ENCODE peak calls at places on chromosomes 12 and 14, in ten cellular contexts. T is GM12878; B is fibroblast of lung; N is A549; E is effector memory CD4-positive, alpha-beta T cell; L is neural progenitor cell; V is CD8-positive, alpha-beta memory T cell; A is neuronal stem cell; X is psoas muscle; W is right cardiac atrium. H is an unnamed sample.
A peak's percentile ranks its signal among the peaks of the same experiment; 100 is the strongest.

GRCh38 chr12:64083285-64084210 is 138.5 kb downstream of the KICS2 start:
- DNase-seq in T (no peak), X (peak; percentile 74), W (peak; percentile 80), V (no peak), N (no peak), L (no peak), A (no peak), B (peak; percentile 93), E (no peak), H (no peak)

GRCh38 chr14:29712586-29712985 is 215.1 kb downstream of the PRKD1 start:
- DNase-seq in L (no peak), E (no peak), V (no peak), B (no peak), A (no peak), W (no peak), X (no peak), N (no peak), T (no peak), H (no peak)

GRCh38 chr12:49503674-49504180 is 35.1 kb upstream of the KCNH3 start:
- DNase-seq in L (no peak), B (peak; percentile 84), N (peak; percentile 44), X (no peak), T (no peak), W (peak; percentile 53), A (no peak), E (no peak), V (no peak), H (no peak)

GRCh38 chr12:99810718-99811593 is 163.4 kb downstream of the GARIN6 start:
- DNase-seq in W (no peak), N (peak; percentile 20), L (no peak), E (no peak), B (peak; percentile 29), T (no peak), A (no peak), V (no peak), X (no peak), H (no peak)

GRCh38 chr14:75636100-75636692 is 24.5 kb downstream of the ERG28 start:
- DNase-seq in T (no peak), L (peak; percentile 43), E (no peak), V (no peak), N (no peak), X (no peak), B (peak; percentile 70), W (no peak), A (no peak), H (no peak)

GRCh38 chr14:63523735-63524408 is 19.3 kb downstream of the PPP2R5E start:
- DNase-seq in X (no peak), N (no peak), E (no peak), T (no peak), W (no peak), A (no peak), L (no peak), V (no peak), B (no peak), H (no peak)

GRCh38 chr14:95362180-95362494 is 42.4 kb upstream of the CLMN start:
- DNase-seq in B (no peak), X (no peak), N (no peak), T (no peak), V (no peak), W (no peak), A (no peak), L (peak; percentile 41), E (no peak), H (no peak)

GRCh38 chr14:72515779-72516770 is 377.8 kb downstream of the DPF3 start:
- DNase-seq in L (no peak), T (no peak), N (no peak), B (peak; percentile 53), A (no peak), E (no peak), W (no peak), V (no peak), X (no peak), H (no peak)

GRCh38 chr12:53505086-53505485 is 2.2 kb downstream of the NPFF start:
- DNase-seq in E (no peak), B (peak; percentile 68), L (no peak), T (no peak), V (no peak), X (peak; percentile 56), W (peak; percentile 45), N (no peak), A (no peak), H (no peak)

GRCh38 chr12:83462419-83462818 is 775.7 kb downstream of the TMTC2 start:
- DNase-seq in W (no peak), X (no peak), E (no peak), L (peak; percentile 13), B (no peak), T (no peak), V (no peak), A (no peak), N (no peak), H (no peak)

GRCh38 chr14:22753586-22753985 is 12.9 kb upstream of the OXA1L start:
- DNase-seq in E (no peak), B (no peak), N (no peak), L (no peak), V (no peak), X (no peak), A (no peak), T (no peak), W (no peak), H (no peak)

GRCh38 chr12:79826267-79827128 is 108.4 kb downstream of the PPP1R12A start:
- DNase-seq in W (no peak), B (no peak), V (no peak), E (no peak), N (no peak), L (peak; percentile 8), X (no peak), T (no peak), A (no peak), H (no peak)

GRCh38 chr12:51025748-51026654 is at the start of gene SLC11A2:
- DNase-seq in B (peak; percentile 93), X (peak; percentile 96), L (peak; percentile 98), T (peak; percentile 72), A (peak; percentile 94), W (peak; percentile 97), V (peak; percentile 94), N (peak; percentile 98), E (peak; percentile 85), H (peak; percentile 96)

DNA sequence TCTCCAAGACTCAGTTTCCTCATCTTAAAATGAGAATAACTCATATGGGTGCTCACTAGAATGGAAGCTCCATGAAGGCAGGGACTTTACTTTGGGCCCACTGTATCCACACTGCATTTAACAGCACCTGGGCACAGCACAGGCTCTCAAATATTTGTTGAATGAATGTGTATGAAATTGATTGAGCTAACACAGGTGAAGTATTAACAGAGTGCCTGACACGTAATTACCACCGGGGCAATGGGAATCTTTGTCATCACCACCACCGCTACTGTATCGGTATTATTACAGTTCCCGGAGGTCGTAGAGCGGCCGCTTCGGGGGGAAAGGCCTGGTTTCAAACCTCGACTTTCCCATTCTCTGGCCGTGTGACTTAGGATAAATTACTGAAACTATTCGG is 1.2 kb upstream of the RIC8B start:
- DNase-seq in E (no peak), T (no peak), A (no peak), W (no peak), L (no peak), V (no peak), N (no peak), X (no peak), B (no peak), H (no peak)
- H3K4me3 ChIP-seq in E (no peak overlapping the region), T (peak overlapping the region; percentile 73), A (peak overlapping the region; percentile 90), W (peak overlapping the region; percentile 79), L (peak overlapping the region; percentile 89), V (no peak overlapping the region), N (peak overlapping the region; percentile 94), X (peak overlapping the region; percentile 77), B (peak overlapping the region; percentile 43), H (peak overlapping the region; percentile 45)

GRCh38 chr12:109463776-109464175 is 13.3 kb downstream of the KCTD10 start:
- DNase-seq in N (no peak), W (no peak), A (no peak), E (no peak), B (no peak), L (no peak), V (no peak), X (no peak), T (no peak), H (no peak)
- H3K4me3 ChIP-seq in N (no peak overlapping the region), W (no peak overlapping the region), A (peak overlapping the region; percentile 4), E (no peak overlapping the region), B (peak overlapping the region; percentile 5), L (no peak overlapping the region), V (no peak overlapping the region), X (peak overlapping the region; percentile 31), T (no peak overlapping the region), H (no peak overlapping the region)

DNA sequence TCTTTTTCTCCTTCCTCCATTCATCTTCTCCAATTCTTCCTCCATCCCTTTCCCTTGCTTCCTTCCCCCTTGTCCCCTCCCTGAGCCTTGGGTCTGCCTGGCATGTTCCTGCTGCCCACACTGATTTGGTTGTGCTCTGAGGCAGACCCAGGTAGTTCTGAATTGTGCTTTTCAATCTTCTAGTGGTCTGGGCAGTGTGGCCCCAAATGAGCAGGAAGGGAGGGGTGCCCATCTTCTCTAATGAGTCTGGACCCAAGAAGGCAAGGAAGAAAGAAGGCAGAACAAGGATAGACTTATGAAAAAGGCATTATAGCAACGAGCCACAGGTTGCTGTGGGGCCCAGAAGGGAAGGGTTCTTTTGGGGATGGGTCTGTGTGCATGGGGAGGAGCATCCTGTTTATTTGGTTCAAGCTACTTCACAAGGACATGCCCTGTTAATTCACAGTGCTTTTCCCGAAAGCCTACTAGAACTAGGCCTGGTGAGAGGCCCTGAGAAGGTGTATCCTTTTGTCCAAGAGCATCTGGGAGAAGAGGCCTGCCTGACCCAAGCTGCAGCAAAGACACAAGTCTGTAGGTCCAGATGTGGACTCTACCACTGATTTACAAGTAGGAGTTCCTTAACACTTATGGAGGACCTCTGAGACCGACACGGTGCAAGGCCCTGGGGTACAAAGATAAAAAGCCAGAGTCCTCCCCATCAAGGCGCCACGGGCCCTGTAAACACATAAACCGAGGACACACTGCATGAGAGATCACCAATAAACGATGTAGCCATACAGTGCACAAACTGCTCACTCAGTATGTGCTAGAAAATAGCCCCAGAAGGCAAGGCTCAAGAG is 1.2 kb upstream of the SUSD6 start:
- DNase-seq in N (no peak), L (no peak), E (no peak), W (no peak), V (no peak), X (no peak), A (no peak), T (no peak), B (no peak), H (no peak)
- H3K4me3 ChIP-seq in N (peak overlapping the region; percentile 95), L (peak overlapping the region; percentile 90), E (peak overlapping the region; percentile 45), W (peak overlapping the region; percentile 98), V (peak overlapping the region; percentile 81), X (peak overlapping the region; percentile 83), A (peak overlapping the region; percentile 57), T (peak overlapping the region; percentile 74), B (peak overlapping the region; percentile 37), H (peak overlapping the region; percentile 88)

GRCh38 chr12:18355429-18355828 is 94.1 kb downstream of the PIK3C2G start:
- DNase-seq in L (no peak), T (no peak), W (no peak), X (no peak), B (no peak), A (no peak), V (no peak), E (no peak), N (no peak), H (no peak)

GRCh38 chr12:18358077-18358476 is 96.8 kb downstream of the PIK3C2G start:
- DNase-seq in N (no peak), V (no peak), B (no peak), W (no peak), A (no peak), L (no peak), T (no peak), E (no peak), X (no peak), H (no peak)

GRCh38 chr12:18352312-18352711 is 91.0 kb downstream of the PIK3C2G start:
- DNase-seq in W (no peak), N (no peak), T (no peak), X (no peak), E (no peak), L (no peak), V (no peak), B (no peak), A (no peak), H (no peak)
- H3K4me3 ChIP-seq in W (no peak overlapping the region), N (no peak overlapping the region), T (no peak overlapping the region), X (no peak overlapping the region), E (no peak overlapping the region), L (no peak overlapping the region), V (no peak overlapping the region), B (no peak overlapping the region), A (no peak overlapping the region), H (no peak overlapping the region)

H was measured in DND-41.